ENCODE peak calls at places on chromosomes 16 and 17, in seven cellular contexts. F is stimulated activated CD4-positive, alpha-beta T cell treated with anti-CD3 and anti-CD28 coated beads, Interleukin-1b, Interleukin-23, amount 100 ng/mL, for 1 hour; X is NCI-H1105; T is AG09319; W is neuronal stem cell; Z is K562; R is activated CD4-positive, alpha-beta T cell treated with anti-CD3 and anti-CD28 coated beads, Interleukin-2, amount 50 U/mL, for 48 hours. V is an unnamed sample.

GRCh38 chr17:36089888-36090836 is at the start of gene CCL3:
- DNase-seq in F (no peak), W (no peak), T (no peak), Z (no peak), X (no peak), R (peak), V (no peak)

GRCh38 chr16:10728035-10728462 is 15.6 kb upstream of the NUBP1 start:
- DNase-seq in Z (no peak), T (no peak), F (no peak), X (no peak), W (no peak), R (no peak), V (no peak)

GRCh38 chr17:81961087-81961514 is at the start of gene NOTUM:
- DNase-seq in W (no peak), F (no peak), T (no peak), Z (peak), R (no peak), X (peak), V (no peak)

GRCh38 chr17:73952498-73953205 is 250.8 kb upstream of the RPL38 start:
- DNase-seq in Z (peak), T (no peak), F (no peak), R (peak), W (peak), X (no peak), V (peak)

GRCh38 chr17:46766493-46767491 is 51.7 kb downstream of the WNT3 start:
- DNase-seq in X (no peak), Z (no peak), T (no peak), W (no peak), R (no peak), F (no peak), V (peak)

GRCh38 chr16:73248316-73248715 is 200.4 kb upstream of the ZFHX3 start:
- DNase-seq in F (no peak), T (no peak), W (no peak), Z (no peak), R (no peak), X (no peak), V (no peak)

GRCh38 chr17:57732062-57732461 is 13.0 kb downstream of the CCDC182 start:
- DNase-seq in W (no peak), T (no peak), Z (no peak), X (peak), R (no peak), F (no peak), V (no peak)

GRCh38 chr17:32341141-32341856 is 674 bp downstream of the C17orf75 start:
- DNase-seq in Z (peak), R (peak), T (no peak), F (peak), W (no peak), X (peak), V (no peak)

GRCh38 chr17:20223808-20224328 is 214.7 kb downstream of the SPECC1 start:
- DNase-seq in X (no peak), R (no peak), W (no peak), F (no peak), T (no peak), Z (no peak), V (no peak)

GRCh38 chr17:77208217-77208808 is 67.5 kb downstream of the SEC14L1 start:
- DNase-seq in X (no peak), F (no peak), R (no peak), T (peak), W (no peak), Z (no peak), V (no peak)